ENCODE peak calls at places on chromosome 15, in seven cellular contexts. V is lower lobe of right lung, D is heart left ventricle, C is astrocyte of the spinal cord, F is activated B cell treated with CpG ODN at 0.5 μM for 24 hours, L is ovary, O is cardiac fibroblast. K is an unnamed sample.

GRCh38 chr15:31328999-31329639 is 2.5 kb downstream of the KLF13 start:
- DNase-seq in F (no peak), L (peak; percentile 54), C (no peak), O (no peak), D (peak; percentile 30), V (peak; percentile 72), K (no peak)

GRCh38 chr15:64209680-64210334 is 47.0 kb upstream of the PPIB start:
- DNase-seq in L (no peak), F (no peak), D (no peak), C (peak; percentile 65), O (peak; percentile 66), V (no peak), K (no peak)

GRCh38 chr15:37764733-37765191 is 169.7 kb upstream of the TMCO5A start:
- DNase-seq in O (peak; percentile 85), C (peak; percentile 70), L (no peak), D (no peak), V (no peak), F (no peak), K (no peak)

GRCh38 chr15:41774873-41775417 is 661 bp downstream of the MAPKBP1 start:
- DNase-seq in D (no peak), L (no peak), O (no peak), F (no peak), V (no peak), C (no peak), K (no peak)

GRCh38 chr15:96049323-96049722 is 281.2 kb upstream of the NR2F2 start:
- DNase-seq in F (no peak), V (no peak), O (no peak), D (no peak), C (no peak), L (no peak), K (no peak)

GRCh38 chr15:76185716-76186115 is 125.6 kb downstream of the ETFA start:
- DNase-seq in V (no peak), O (peak; percentile 91), L (no peak), C (peak; percentile 71), F (no peak), D (no peak), K (no peak)

GRCh38 chr15:63401078-63401477 is 19.4 kb upstream of the CA12 start:
- DNase-seq in D (no peak), V (no peak), O (no peak), C (no peak), F (no peak), L (no peak), K (no peak)

GRCh38 chr15:70664494-70664893 is 98.9 kb downstream of the UACA start:
- DNase-seq in L (no peak), D (peak; percentile 30), F (no peak), C (no peak), V (no peak), O (no peak), K (no peak)

GRCh38 chr15:40449275-40449674 is 8.5 kb downstream of the BAHD1 start:
- DNase-seq in O (peak; percentile 27), L (no peak), F (no peak), D (no peak), V (no peak), C (no peak), K (no peak)

GRCh38 chr15:43538091-43538490 is 20.7 kb downstream of the MAP1A start:
- DNase-seq in F (no peak), O (no peak), C (no peak), D (no peak), V (no peak), L (no peak), K (no peak)

GRCh38 chr15:29451201-29451781 is 181.7 kb upstream of the NSMCE3 start:
- DNase-seq in F (no peak), C (no peak), O (no peak), L (no peak), D (peak; percentile 41), V (no peak), K (no peak)

GRCh38 chr15:73054417-73054963 is 2.2 kb downstream of the NEO1 start:
- DNase-seq in O (no peak), F (no peak), D (no peak), V (no peak), L (no peak), C (no peak), K (no peak)

GRCh38 chr15:71153823-71154524 is 38.7 kb downstream of the THSD4 start:
- DNase-seq in D (no peak), F (no peak), L (no peak), C (no peak), V (no peak), O (no peak), K (no peak)

GRCh38 chr15:34951993-34952392 is 17.5 kb downstream of the AQR start:
- DNase-seq in D (no peak), V (no peak), O (peak; percentile 19), F (no peak), C (peak; percentile 5), L (no peak), K (no peak)

GRCh38 chr15:53586815-53587214 is 172.6 kb downstream of the WDR72 start:
- DNase-seq in D (no peak), O (no peak), L (no peak), C (peak; percentile 34), F (no peak), V (peak; percentile 40), K (no peak)

GRCh38 chr15:92807971-92808571 is 92.1 kb upstream of the CHD2 start:
- DNase-seq in F (no peak), V (no peak), O (peak; percentile 25), L (peak; percentile 57), C (peak; percentile 23), D (no peak), K (no peak)

GRCh38 chr15:37877851-37878577 is 56.4 kb upstream of the TMCO5A start:
- DNase-seq in F (no peak), D (no peak), V (no peak), O (peak; percentile 91), L (no peak), C (peak; percentile 83), K (no peak)

GRCh38 chr15:30794388-30794787 is 109.3 kb upstream of the FAN1 start:
- DNase-seq in C (no peak), L (no peak), O (no peak), D (no peak), F (no peak), V (no peak), K (no peak)

GRCh38 chr15:80161473-80162016 is 8.7 kb downstream of the FAH start:
- DNase-seq in V (no peak), C (no peak), D (no peak), L (no peak), F (no peak), O (no peak), K (no peak)

GRCh38 chr15:100733088-100733487 is 130.7 kb downstream of the ASB7 start:
- DNase-seq in F (no peak), D (no peak), O (peak; percentile 63), L (no peak), C (peak; percentile 38), V (no peak), K (no peak)

GRCh38 chr15:56537881-56538280 is 72.9 kb upstream of the MNS1 start:
- DNase-seq in C (no peak), V (peak; percentile 45), L (no peak), O (peak; percentile 12), D (no peak), F (no peak), K (no peak)

GRCh38 chr15:69893863-69894262 is 203.9 kb downstream of the TLE3 start:
- DNase-seq in D (peak; percentile 35), O (peak; percentile 63), F (no peak), L (no peak), V (no peak), C (peak; percentile 71), K (no peak)

GRCh38 chr15:79478108-79478507 is 46.0 kb downstream of the MINAR1 start:
- DNase-seq in V (no peak), L (no peak), D (no peak), F (no peak), C (no peak), O (no peak), K (no peak)

GRCh38 chr15:89299896-89300295 is 34.7 kb downstream of the POLG start:
- DNase-seq in L (no peak), D (no peak), F (no peak), O (peak; percentile 61), V (no peak), C (peak; percentile 43), K (no peak)

GRCh38 chr15:78083687-78084358 is 6.3 kb upstream of the TBC1D2B start:
- DNase-seq in D (no peak), O (no peak), V (no peak), L (no peak), F (no peak), C (no peak), K (no peak)

DNA sequence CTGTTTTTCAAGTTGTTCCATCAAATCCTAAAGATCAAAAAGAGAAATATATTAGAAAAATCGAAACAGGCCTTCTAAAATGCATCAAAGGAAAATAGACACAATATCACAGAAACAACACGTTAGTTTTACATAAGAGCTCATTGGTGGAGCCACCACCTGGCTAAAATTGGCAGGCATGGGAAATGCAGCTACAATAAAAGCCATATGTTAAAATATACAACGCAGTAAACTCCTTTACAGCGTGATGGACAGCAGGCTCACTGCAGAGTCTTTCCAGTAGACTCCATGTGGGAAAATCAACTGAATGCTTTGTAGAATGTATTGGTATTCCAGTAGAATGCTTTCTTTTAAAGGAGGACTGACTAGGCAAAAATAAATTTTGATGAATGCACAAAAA is 40.9 kb upstream of the MYO5C start:
- DNase-seq in L (no peak), V (no peak), C (no peak), F (no peak), D (no peak), O (no peak), K (no peak)
- TF ChIP-seq CTCF in L (no peak), V (no peak), C (no peak), F (no peak), D (peak; percentile 10), O (no peak), K (peak; percentile 27)

GRCh38 chr15:52464040-52464439 is 64.6 kb downstream of the MYO5A start:
- DNase-seq in C (no peak), V (no peak), O (no peak), D (no peak), F (no peak), L (no peak), K (no peak)
- TF ChIP-seq CTCF in C (no peak), V (no peak), O (no peak), D (no peak), F (no peak), L (no peak), K (no peak)

GRCh38 chr15:88057836-88058235 is 198.7 kb downstream of the NTRK3 start:
- DNase-seq in F (no peak), O (no peak), D (no peak), V (no peak), L (no peak), C (no peak), K (no peak)
- TF ChIP-seq CTCF in F (no peak), O (no peak), D (no peak), V (no peak), L (no peak), C (no peak), K (no peak)

DNA sequence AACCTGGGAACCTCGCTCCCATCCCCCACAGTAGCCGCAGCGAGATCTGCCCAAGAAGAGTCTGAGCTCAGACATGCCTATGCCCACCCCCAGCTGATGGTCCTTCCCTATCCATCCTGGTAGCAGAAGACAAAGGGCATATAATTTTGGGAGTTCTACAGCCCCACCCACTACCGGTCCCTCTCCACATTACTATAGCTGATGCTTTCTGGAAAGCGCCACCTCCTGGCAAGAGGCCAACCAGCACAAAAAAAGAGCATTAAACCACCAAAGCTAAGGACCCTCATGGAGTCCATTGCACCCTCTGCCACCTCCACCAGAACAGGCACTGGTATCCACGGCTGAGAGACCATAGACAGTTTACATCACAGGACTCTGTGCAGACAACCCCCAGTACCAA is 168.4 kb downstream of the MEGF11 start:
- DNase-seq in O (no peak), D (no peak), C (no peak), F (no peak), L (no peak), V (no peak), K (no peak)
- TF ChIP-seq CTCF in O (no peak), D (no peak), C (no peak), F (no peak), L (no peak), V (no peak), K (no peak)

GRCh38 chr15:45715528-45715927 is 80.7 kb downstream of the SQOR start:
- DNase-seq in D (no peak), O (peak; percentile 51), C (peak; percentile 21), L (no peak), V (no peak), F (no peak), K (no peak)
- TF ChIP-seq CTCF in D (peak; percentile 53), O (peak; percentile 50), C (peak; percentile 44), L (no peak), V (no peak), F (no peak), K (peak; percentile 47)

K was measured in D721Med.